ENCODE peak calls at places on chromosome 2, in nine cellular contexts. D, Y, O, A, S, M, Z, N and T are unnamed samples.

GRCh38 chr2:10211822-10212438 is 89.4 kb downstream of the RRM2 start:
- DNase-seq in D (no peak), Y (no peak), O (no peak), A (no peak), S (no peak), M (no peak), Z (no peak), N (no peak), T (no peak)

GRCh38 chr2:60353406-60353800 is 200.1 kb downstream of the BCL11A start:
- DNase-seq in D (no peak), Y (no peak), O (no peak), A (no peak), S (no peak), M (no peak), Z (no peak), N (no peak), T (no peak)

GRCh38 chr2:45256867-45257641 is 247.8 kb upstream of the SIX2 start:
- DNase-seq in D (no peak), Y (no peak), O (no peak), A (no peak), S (no peak), M (no peak), Z (no peak), N (no peak), T (no peak)

GRCh38 chr2:9004338-9005204 is 1.1 kb upstream of the MBOAT2 start:
- DNase-seq in D (no peak), Y (no peak), O (no peak), A (no peak), S (no peak), M (no peak), Z (no peak), N (no peak), T (no peak)

GRCh38 chr2:76633522-76633921 is 888.7 kb downstream of the LRRTM4 start:
- DNase-seq in D (no peak), Y (no peak), O (no peak), A (no peak), S (no peak), M (no peak), Z (no peak), N (no peak), T (no peak)

GRCh38 chr2:177264209-177264538 is 353 bp downstream of the NFE2L2 start:
- DNase-seq in D (no peak), Y (no peak), O (no peak), A (no peak), S (peak; percentile 82), M (no peak), Z (no peak), N (no peak), T (no peak)

GRCh38 chr2:84865181-84865783 is 15.6 kb downstream of the TRABD2A start:
- DNase-seq in D (peak; percentile 65), Y (peak; percentile 45), O (peak; percentile 13), A (no peak), S (no peak), M (peak; percentile 32), Z (no peak), N (no peak), T (no peak)

GRCh38 chr2:62150597-62151305 is 45.2 kb upstream of the B3GNT2 start:
- DNase-seq in D (no peak), Y (no peak), O (no peak), A (no peak), S (no peak), M (no peak), Z (no peak), N (no peak), T (no peak)

GRCh38 chr2:96872591-96873349 is 2.9 kb upstream of the SEMA4C start:
- DNase-seq in D (no peak), Y (no peak), O (no peak), A (no peak), S (no peak), M (no peak), Z (no peak), N (no peak), T (no peak)